ENCODE peak calls at places on chromosomes 5 and 9, in seven cellular contexts. Y is activated CD8-positive, alpha-beta T cell treated with anti-CD3 and anti-CD28 coated beads for 36 hours; T is AG09319; B is choroid plexus epithelial cell; J is CD4-positive, alpha-beta T cell; F is Peyer's patch; C is Caco-2. E is an unnamed sample.

GRCh38 chr9:110555971-110556370 is 23.6 kb downstream of the SVEP1 start:
- DNase-seq in J (no peak), T (peak; percentile 90), C (peak; percentile 48), Y (no peak), F (peak; percentile 57), B (peak; percentile 97), E (no peak)

GRCh38 chr9:16726718-16727451 is 143.6 kb downstream of the BNC2 start:
- DNase-seq in B (peak; percentile 94), C (peak; percentile 36), J (no peak), Y (peak; percentile 7), T (peak; percentile 32), F (peak; percentile 75), E (peak; percentile 84)

GRCh38 chr9:7273575-7273974 is 515.8 kb downstream of the KDM4C start:
- DNase-seq in T (no peak), F (no peak), C (no peak), J (no peak), Y (no peak), B (peak; percentile 58), E (no peak)

GRCh38 chr9:128160603-128160987 is 530 bp downstream of the BBLN start:
- DNase-seq in B (no peak), J (peak; percentile 22), Y (peak; percentile 86), F (no peak), C (no peak), T (no peak), E (no peak)

GRCh38 chr5:42494414-42494813 is 71.2 kb downstream of the GHR start:
- DNase-seq in B (peak; percentile 28), J (no peak), C (no peak), Y (no peak), T (no peak), F (no peak), E (no peak)

GRCh38 chr5:178230879-178231735 is 1.5 kb downstream of the PHYKPL start:
- DNase-seq in Y (no peak), C (no peak), F (peak; percentile 81), B (peak; percentile 48), T (no peak), J (no peak), E (no peak)

GRCh38 chr9:34158362-34158869 is 20.4 kb upstream of the UBAP1 start:
- DNase-seq in Y (no peak), T (no peak), J (no peak), C (peak; percentile 70), B (peak; percentile 78), F (no peak), E (no peak)

GRCh38 chr5:15612915-15613635 is 113.1 kb downstream of the FBXL7 start:
- DNase-seq in Y (no peak), T (no peak), C (no peak), B (no peak), J (no peak), F (no peak), E (no peak)

GRCh38 chr5:128826290-128826689 is 139.0 kb upstream of the SLC27A6 start:
- DNase-seq in T (no peak), C (no peak), Y (no peak), B (no peak), J (no peak), F (no peak), E (no peak)

GRCh38 chr9:107905313-107906027 is 415.9 kb upstream of the KLF4 start:
- DNase-seq in F (no peak), T (no peak), Y (no peak), B (no peak), J (no peak), C (no peak), E (no peak)

GRCh38 chr5:77990020-77990419 is 213.9 kb upstream of the TBCA start:
- DNase-seq in Y (no peak), T (no peak), C (no peak), B (no peak), F (no peak), J (no peak), E (no peak)

GRCh38 chr5:74206571-74207550 is 433.7 kb downstream of the ENC1 start:
- DNase-seq in C (no peak), J (no peak), F (peak; percentile 50), T (no peak), Y (no peak), B (peak; percentile 80), E (no peak)

GRCh38 chr9:86638109-86638508 is 283.9 kb upstream of the TUT7 start:
- DNase-seq in J (no peak), Y (no peak), B (no peak), F (no peak), T (no peak), C (no peak), E (no peak)

GRCh38 chr9:86636051-86636450 is 281.8 kb upstream of the TUT7 start:
- DNase-seq in Y (no peak), B (no peak), C (no peak), F (no peak), J (no peak), T (no peak), E (no peak)

GRCh38 chr9:86639287-86639686 is 285.1 kb upstream of the TUT7 start:
- DNase-seq in Y (no peak), C (no peak), F (no peak), T (no peak), J (no peak), B (no peak), E (no peak)

GRCh38 chr9:86636614-86637013 is 282.4 kb upstream of the TUT7 start:
- DNase-seq in J (no peak), Y (no peak), F (no peak), T (no peak), B (no peak), C (no peak), E (no peak)

DNA sequence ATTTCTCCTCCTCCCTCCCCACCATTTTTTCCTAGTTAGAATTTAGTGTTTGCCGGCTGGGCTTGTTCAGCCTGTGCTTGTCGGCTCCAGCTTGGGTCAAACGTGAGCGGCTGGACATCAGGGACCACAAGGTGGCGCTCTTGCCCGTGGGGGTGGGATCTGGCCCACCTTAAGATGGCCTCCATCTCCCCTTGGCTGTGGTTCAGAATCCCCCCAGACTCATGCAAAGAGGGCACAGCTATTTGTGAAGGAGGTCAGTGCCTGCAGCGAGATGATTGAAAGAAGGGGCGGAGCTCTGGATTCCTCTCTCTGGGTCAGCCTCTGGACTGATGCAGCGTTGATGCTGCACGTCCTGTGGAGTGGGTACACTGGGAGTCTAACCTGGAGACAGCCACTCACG is 283.3 kb upstream of the TUT7 start:
- DNase-seq in T (no peak), F (no peak), C (no peak), B (peak; percentile 81), J (no peak), Y (peak; percentile 42), E (peak; percentile 80)
- TF ChIP-seq CTCF in T (peak; percentile 38), F (peak; percentile 29), C (no peak), B (peak; percentile 98), J (no peak), Y (peak; percentile 62), E (peak; percentile 90)

GRCh38 chr5:87069974-87070608 is 197.6 kb upstream of the RASA1 start:
- DNase-seq in F (peak; percentile 66), B (peak; percentile 88), Y (peak; percentile 41), J (no peak), T (peak; percentile 45), C (no peak), E (no peak)
- TF ChIP-seq CTCF in F (peak; percentile 44), B (peak; percentile 74), Y (no peak), J (no peak), T (peak; percentile 71), C (peak; percentile 22), E (peak; percentile 45)

DNA sequence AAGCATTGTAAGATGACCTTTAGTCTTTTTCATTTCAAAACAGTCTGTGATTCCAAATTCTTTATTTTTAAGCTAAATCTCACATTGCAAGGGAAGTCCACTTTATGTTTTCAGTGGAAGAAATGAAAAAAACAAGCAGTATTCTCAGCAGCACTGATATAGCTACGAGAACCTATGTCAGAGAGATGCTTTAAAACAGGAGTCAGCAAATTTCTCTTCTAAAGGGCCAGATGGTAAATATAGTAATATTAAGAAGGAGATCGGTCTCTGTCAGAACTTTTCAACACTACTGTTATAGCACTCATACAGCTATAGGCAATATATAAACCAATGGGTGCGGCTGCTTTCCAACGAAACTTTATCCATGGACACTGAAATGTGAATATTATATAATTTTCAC is 18.7 kb downstream of the IL31RA start:
- DNase-seq in F (no peak), J (no peak), T (no peak), Y (no peak), B (no peak), C (no peak), E (no peak)
- TF ChIP-seq CTCF in F (no peak), J (no peak), T (no peak), Y (no peak), B (no peak), C (no peak), E (no peak)

GRCh38 chr5:152349683-152350526 is 55.2 kb downstream of the NMUR2 start:
- DNase-seq in T (no peak), J (peak; percentile 1), Y (peak; percentile 49), B (peak; percentile 50), C (peak; percentile 60), F (no peak), E (no peak)
- TF ChIP-seq CTCF in T (peak; percentile 39), J (peak; percentile 43), Y (peak; percentile 74), B (peak; percentile 80), C (peak; percentile 94), F (peak; percentile 58), E (peak; percentile 88)

DNA sequence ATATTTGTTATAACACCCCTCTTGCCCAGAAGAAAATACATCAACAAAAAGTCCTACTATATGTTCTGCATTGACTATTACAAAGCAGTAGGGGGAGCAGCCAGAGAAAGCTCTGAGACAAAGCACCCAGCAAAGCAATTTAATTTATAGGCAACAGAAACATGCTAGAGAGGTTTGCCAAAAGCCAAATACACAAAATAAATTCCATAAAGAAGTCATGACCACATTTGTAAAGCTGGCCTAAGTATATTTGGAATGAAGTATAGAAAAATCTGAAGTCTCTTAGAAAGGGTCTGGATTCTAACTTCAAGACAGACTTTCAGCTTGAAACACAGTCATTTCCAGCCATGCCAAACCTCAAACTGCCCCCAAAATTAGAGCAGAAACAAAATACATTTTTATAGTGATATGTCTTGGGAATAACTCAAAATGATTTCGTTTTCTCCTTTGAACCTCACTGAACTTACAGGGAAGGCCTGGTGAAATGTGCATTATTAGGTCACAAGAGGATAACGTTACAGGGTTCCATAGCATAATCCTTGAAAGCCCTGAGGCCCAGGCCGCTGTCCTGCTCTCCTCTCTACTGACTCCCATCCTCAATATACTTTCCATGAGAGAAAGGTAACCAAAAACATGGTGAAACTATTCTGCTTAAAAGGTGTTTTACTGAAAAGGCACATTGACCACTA is 451.8 kb downstream of the RAB3C start:
- DNase-seq in C (no peak), Y (peak; percentile 38), T (no peak), F (no peak), J (peak; percentile 17), B (peak; percentile 87), E (no peak)
- TF ChIP-seq CTCF in C (peak; percentile 82), Y (peak; percentile 85), T (peak; percentile 73), F (peak; percentile 60), J (peak; percentile 80), B (peak; percentile 83), E (peak; percentile 77)

GRCh38 chr9:135924628-135925338 is 17.4 kb upstream of the CAMSAP1 start:
- DNase-seq in T (no peak), J (no peak), C (no peak), F (no peak), Y (peak; percentile 54), B (no peak), E (no peak)
- TF ChIP-seq CTCF in T (no peak), J (no peak), C (no peak), F (no peak), Y (no peak), B (no peak), E (no peak)

GRCh38 chr5:143524338-143524929 is 120.9 kb upstream of the NR3C1 start:
- DNase-seq in J (no peak), T (no peak), B (no peak), C (no peak), Y (no peak), F (no peak), E (no peak)
- TF ChIP-seq CTCF in J (no peak), T (no peak), B (no peak), C (no peak), Y (no peak), F (no peak), E (no peak)

GRCh38 chr5:123753349-123754166 is 241.6 kb downstream of the CSNK1G3 start:
- DNase-seq in F (no peak), T (no peak), B (no peak), C (no peak), J (no peak), Y (no peak), E (no peak)
- TF ChIP-seq CTCF in F (no peak), T (no peak), B (no peak), C (no peak), J (no peak), Y (no peak), E (no peak)

E was measured in type B pancreatic cell.